ENCODE peak calls at places on chromosomes 3 and 15, in nine cellular contexts. D is SJSA1; Z is mucosa of descending colon; C is psoas muscle; J is adipocyte; T is CD4-positive, alpha-beta T cell; L is ovary; M is GM23248; V is MG63. Q is an unnamed sample.

GRCh38 chr3:51720292-51721061 is 13.6 kb downstream of the GRM2 start:
- DNase-seq in D (no peak), L (no peak), J (no peak), V (no peak), C (no peak), M (no peak), T (no peak), Z (no peak), Q (no peak)

GRCh38 chr3:78741066-78741645 is 1026.6 kb downstream of the ROBO1 start:
- DNase-seq in M (no peak), C (no peak), Z (no peak), T (no peak), D (no peak), L (no peak), J (no peak), V (no peak), Q (no peak)

GRCh38 chr15:72902245-72902928 is 118.8 kb upstream of the ADPGK start:
- DNase-seq in V (peak; percentile 76), J (peak; percentile 1), L (peak; percentile 25), M (peak; percentile 83), T (no peak), C (peak; percentile 86), D (peak; percentile 91), Z (peak; percentile 65), Q (no peak)

GRCh38 chr3:10426346-10427233 is 78.8 kb downstream of the ATP2B2 start:
- DNase-seq in D (no peak), C (no peak), J (no peak), T (no peak), Z (no peak), M (no peak), L (no peak), V (no peak), Q (no peak)

GRCh38 chr15:81400640-81401236 is 26.7 kb upstream of the TMC3 start:
- DNase-seq in Z (no peak), C (no peak), L (no peak), D (peak; percentile 42), T (no peak), J (peak; percentile 77), M (peak; percentile 62), V (no peak), Q (peak; percentile 53)

GRCh38 chr15:33066584-33066983 is 127.9 kb downstream of the FMN1 start:
- DNase-seq in V (no peak), D (no peak), Z (no peak), J (no peak), C (no peak), T (no peak), M (no peak), L (no peak), Q (no peak)

GRCh38 chr3:118760611-118761606 is 273.7 kb downstream of the IGSF11 start:
- DNase-seq in D (no peak), Z (no peak), T (no peak), J (no peak), L (no peak), C (no peak), V (no peak), M (no peak), Q (peak; percentile 43)

GRCh38 chr3:159252772-159253384 is 451.0 kb downstream of the MFSD1 start:
- DNase-seq in J (peak; percentile 73), C (no peak), Z (no peak), D (no peak), M (peak; percentile 74), T (no peak), V (no peak), L (no peak), Q (peak; percentile 52)

GRCh38 chr3:45657853-45658252 is 31.3 kb upstream of the SACM1L start:
- DNase-seq in Z (no peak), T (no peak), D (no peak), V (no peak), L (no peak), M (no peak), C (no peak), J (no peak), Q (no peak)

GRCh38 chr15:36356978-36357582 is 222.3 kb upstream of the CDIN1 start:
- DNase-seq in L (no peak), M (peak; percentile 84), C (no peak), T (no peak), J (peak; percentile 73), V (peak; percentile 6), D (peak; percentile 50), Z (no peak), Q (no peak)

GRCh38 chr3:12884104-12884742 is 42.9 kb upstream of the RPL32 start:
- DNase-seq in M (peak; percentile 58), C (peak; percentile 82), V (no peak), L (no peak), T (no peak), D (no peak), J (peak; percentile 41), Z (no peak), Q (no peak)

GRCh38 chr3:187165144-187165543 is 25.8 kb upstream of the RPL39L start:
- DNase-seq in Z (no peak), V (no peak), D (peak; percentile 34), C (no peak), J (peak; percentile 90), T (no peak), L (no peak), M (peak; percentile 67), Q (peak; percentile 79)

GRCh38 chr3:184380210-184380626 is 364 bp downstream of the CHRD start:
- DNase-seq in Z (peak; percentile 69), D (no peak), V (peak; percentile 69), T (no peak), J (peak; percentile 84), M (peak; percentile 75), L (peak; percentile 86), C (peak; percentile 88), Q (peak; percentile 85)

GRCh38 chr3:61796088-61796680 is 234.8 kb downstream of the PTPRG start:
- DNase-seq in C (no peak), T (no peak), L (no peak), M (no peak), J (no peak), V (peak; percentile 4), Z (no peak), D (no peak), Q (peak; percentile 12)

GRCh38 chr3:50373865-50374188 is 14.5 kb upstream of the TMEM115 start:
- DNase-seq in T (no peak), M (no peak), D (no peak), J (no peak), Z (no peak), L (no peak), C (no peak), V (no peak), Q (peak; percentile 53)

GRCh38 chr3:53137221-53137620 is 7.0 kb upstream of the RFT1 start:
- DNase-seq in J (no peak), L (no peak), T (no peak), Z (no peak), M (no peak), D (no peak), C (no peak), V (no peak), Q (no peak)

GRCh38 chr3:52244061-52244628 is 1.4 kb upstream of the PPM1M start:
- DNase-seq in L (peak; percentile 28), T (no peak), J (peak; percentile 79), C (peak; percentile 57), M (peak; percentile 85), V (peak; percentile 80), D (peak; percentile 38), Z (peak; percentile 60), Q (no peak)

GRCh38 chr3:14431556-14431927 is 29.1 kb downstream of the SLC6A6 start:
- DNase-seq in L (no peak), C (no peak), T (no peak), D (no peak), J (no peak), M (no peak), Z (peak; percentile 64), V (no peak), Q (no peak)

GRCh38 chr15:79028411-79028964 is 62.1 kb downstream of the RASGRF1 start:
- DNase-seq in D (peak; percentile 35), J (peak; percentile 44), T (no peak), C (no peak), M (peak; percentile 48), Z (no peak), V (peak; percentile 21), L (no peak), Q (peak; percentile 64)

GRCh38 chr15:51907136-51907862 is 64.3 kb downstream of the LEO1 start:
- DNase-seq in M (peak; percentile 61), L (no peak), C (no peak), D (peak; percentile 49), T (no peak), J (peak; percentile 3), Z (no peak), V (no peak), Q (no peak)

GRCh38 chr3:143924522-143925381 is 46.9 kb upstream of the DIPK2A start:
- DNase-seq in Z (no peak), L (no peak), M (no peak), V (no peak), D (no peak), T (no peak), C (no peak), J (no peak), Q (no peak)

GRCh38 chr3:143918848-143919247 is 52.8 kb upstream of the DIPK2A start:
- DNase-seq in C (no peak), V (no peak), L (no peak), T (no peak), D (no peak), M (no peak), Z (no peak), J (no peak), Q (no peak)
- H3K9me3 ChIP-seq in C (no peaks in the 10 kb centered on the region), V (no peaks in the 10 kb centered on the region), L (no peaks in the 10 kb centered on the region), T (no peaks in the 10 kb centered on the region), D (no peaks in the 10 kb centered on the region), M (no peaks in the 10 kb centered on the region), Z (no peaks in the 10 kb centered on the region), J (no peaks in the 10 kb centered on the region), Q (no peaks in the 10 kb centered on the region)

GRCh38 chr3:136559896-136560295 is 192.3 kb downstream of the STAG1 start:
- DNase-seq in C (no peak), T (no peak), Z (no peak), V (no peak), L (no peak), J (peak; percentile 14), M (peak; percentile 11), D (no peak), Q (no peak)
- H3K9me3 ChIP-seq in C (no peaks in the 10 kb centered on the region), T (no peaks in the 10 kb centered on the region), Z (no peaks in the 10 kb centered on the region), V (no peaks in the 10 kb centered on the region), L (no peaks in the 10 kb centered on the region), J (no peaks in the 10 kb centered on the region), M (no peaks in the 10 kb centered on the region), D (no peaks in the 10 kb centered on the region), Q (no peaks in the 10 kb centered on the region)

GRCh38 chr15:25106209-25106608 is 151.4 kb downstream of the SNRPN start:
- DNase-seq in T (no peak), J (no peak), L (no peak), M (no peak), D (no peak), V (no peak), Z (no peak), C (no peak), Q (no peak)
- H3K9me3 ChIP-seq in T (peaks cover 84% of the 10 kb centered on the region), J (peaks cover 63% of the 10 kb centered on the region), L (no peaks in the 10 kb centered on the region), M (no peaks in the 10 kb centered on the region), D (no peaks in the 10 kb centered on the region), V (no peaks in the 10 kb centered on the region), Z (peaks cover 93% of the 10 kb centered on the region), C (peaks cover 25% of the 10 kb centered on the region), Q (peaks cover 3% of the 10 kb centered on the region)

GRCh38 chr3:178986456-178986855 is 85.2 kb downstream of the ZMAT3 start:
- DNase-seq in J (no peak), T (no peak), C (no peak), M (no peak), L (no peak), Z (no peak), D (no peak), V (no peak), Q (no peak)
- H3K9me3 ChIP-seq in J (peaks cover 44% of the 10 kb centered on the region), T (peaks cover 23% of the 10 kb centered on the region), C (peaks cover 33% of the 10 kb centered on the region), M (no peaks in the 10 kb centered on the region), L (no peaks in the 10 kb centered on the region), Z (peaks cover 35% of the 10 kb centered on the region), D (peaks cover 11% of the 10 kb centered on the region), V (peaks cover 31% of the 10 kb centered on the region), Q (peaks cover 19% of the 10 kb centered on the region)

Q was measured in neural progenitor cell.